ENCODE peak calls at places on chromosomes 3 and 15, in ten cellular contexts. S is SW480; M is iris pigment epithelial cell; V is endothelial cell of umbilical vein; I is stomach; P is GM04503; D is activated T-helper 1 cell treated with anti-CD3 and anti-CD28 coated beads, Interleukin-2, amount 50 U/mL, for 16 hours; X is anterior cingulate cortex; U is H54; Z is right cardiac atrium. O is an unnamed sample.

GRCh38 chr3:9398715-9399708 is 1.6 kb downstream of the SETD5 start:
- DNase-seq in S (peak), M (peak), V (peak), I (no peak), P (no peak), D (no peak), X (no peak), U (no peak), Z (peak), O (no peak)

GRCh38 chr15:93042691-93043378 is 46.2 kb downstream of the RGMA start:
- DNase-seq in S (no peak), M (no peak), V (no peak), I (no peak), P (no peak), D (no peak), X (no peak), U (no peak), Z (no peak), O (peak)

GRCh38 chr15:91192285-91193058 is 92.4 kb downstream of the SV2B start:
- DNase-seq in S (no peak), M (no peak), V (no peak), I (no peak), P (no peak), D (no peak), X (no peak), U (no peak), Z (no peak), O (no peak)

GRCh38 chr3:161409069-161409468 is 37.8 kb upstream of the SPTSSB start:
- DNase-seq in S (peak), M (peak), V (peak), I (no peak), P (no peak), D (no peak), X (no peak), U (no peak), Z (no peak), O (no peak)

GRCh38 chr15:83207622-83208356 is at the start of gene HDGFL3:
- DNase-seq in S (peak), M (peak), V (peak), I (peak), P (no peak), D (no peak), X (peak), U (peak), Z (peak), O (peak)

GRCh38 chr3:114408763-114409162 is 114.9 kb downstream of the TIGIT start:
- DNase-seq in S (no peak), M (no peak), V (no peak), I (no peak), P (no peak), D (no peak), X (no peak), U (no peak), Z (no peak), O (no peak)

GRCh38 chr15:80216911-80217310 is 35.1 kb downstream of the CTXND1 start:
- DNase-seq in S (no peak), M (no peak), V (no peak), I (no peak), P (no peak), D (no peak), X (no peak), U (no peak), Z (no peak), O (no peak)

GRCh38 chr3:164380156-164380555 is 698.1 kb downstream of the SI start:
- DNase-seq in S (no peak), M (no peak), V (no peak), I (no peak), P (no peak), D (no peak), X (no peak), U (no peak), Z (no peak), O (no peak)

GRCh38 chr3:193662757-193663322 is 69.8 kb downstream of the OPA1 start:
- DNase-seq in S (no peak), M (peak), V (no peak), I (no peak), P (no peak), D (no peak), X (no peak), U (no peak), Z (no peak), O (no peak)

GRCh38 chr3:89216021-89216739 is 108.8 kb downstream of the EPHA3 start:
- DNase-seq in S (no peak), M (peak), V (no peak), I (no peak), P (no peak), D (no peak), X (no peak), U (no peak), Z (no peak), O (no peak)

GRCh38 chr15:79195802-79196201 is 86.7 kb upstream of the ANKRD34C start:
- DNase-seq in S (no peak), M (no peak), V (no peak), I (no peak), P (no peak), D (no peak), X (no peak), U (no peak), Z (no peak), O (no peak)

GRCh38 chr15:91108421-91108820 is 8.4 kb downstream of the SV2B start:
- DNase-seq in S (no peak), M (no peak), V (no peak), I (no peak), P (no peak), D (no peak), X (no peak), U (no peak), Z (no peak), O (no peak)

GRCh38 chr3:37855363-37855970 is 6.2 kb upstream of the CTDSPL start:
- DNase-seq in S (peak), M (peak), V (peak), I (peak), P (no peak), D (peak), X (peak), U (peak), Z (peak), O (peak)

O was measured in psoas muscle.